ENCODE peak calls at places on chromosomes 12 and 14, in eight cellular contexts. H, V, W, B, D, S, R and Q are unnamed samples.

GRCh38 chr12:120529641-120530314 is 820 bp upstream of the COQ5 start:
- DNase-seq in H (no peak), V (no peak), W (peak), B (no peak), D (peak), S (peak), R (no peak), Q (no peak)

GRCh38 chr12:123061806-123062205 is 81.3 kb downstream of the ARL6IP4 start:
- DNase-seq in H (no peak), V (no peak), W (no peak), B (no peak), D (no peak), S (no peak), R (no peak), Q (no peak)

GRCh38 chr12:109757671-109758265 is 44.1 kb downstream of the FAM222A start:
- DNase-seq in H (no peak), V (no peak), W (no peak), B (no peak), D (no peak), S (no peak), R (no peak), Q (no peak)

GRCh38 chr12:105330938-105331804 is 680 bp downstream of the C12orf75 start:
- DNase-seq in H (peak), V (peak), W (peak), B (no peak), D (no peak), S (peak), R (peak), Q (no peak)

GRCh38 chr12:132494294-132495164 is 4.6 kb downstream of the FBRSL1 start:
- DNase-seq in H (no peak), V (no peak), W (no peak), B (no peak), D (peak), S (no peak), R (no peak), Q (no peak)

GRCh38 chr12:30188602-30189326 is 405.0 kb upstream of the TMTC1 start:
- DNase-seq in H (no peak), V (no peak), W (no peak), B (no peak), D (no peak), S (no peak), R (no peak), Q (no peak)

GRCh38 chr12:88572785-88573565 is 7.3 kb downstream of the KITLG start:
- DNase-seq in H (no peak), V (no peak), W (no peak), B (no peak), D (no peak), S (no peak), R (no peak), Q (no peak)

GRCh38 chr12:50986961-50987737 is 34.8 kb downstream of the HIGD1C start:
- DNase-seq in H (peak), V (no peak), W (peak), B (no peak), D (peak), S (peak), R (no peak), Q (no peak)

GRCh38 chr12:115337693-115338543 is 653.9 kb upstream of the TBX3 start:
- DNase-seq in H (no peak), V (peak), W (peak), B (no peak), D (no peak), S (peak), R (no peak), Q (peak)

GRCh38 chr12:106498056-106498455 is 84.7 kb upstream of the RFX4 start:
- DNase-seq in H (no peak), V (peak), W (no peak), B (no peak), D (no peak), S (no peak), R (no peak), Q (no peak)

GRCh38 chr12:401235-402126 is at the start of gene CCDC77:
- DNase-seq in H (peak), V (peak), W (peak), B (peak), D (peak), S (peak), R (peak), Q (peak)

GRCh38 chr14:55964081-55964480 is 154.1 kb upstream of the PELI2 start:
- DNase-seq in H (no peak), V (no peak), W (no peak), B (no peak), D (no peak), S (no peak), R (no peak), Q (no peak)

DNA sequence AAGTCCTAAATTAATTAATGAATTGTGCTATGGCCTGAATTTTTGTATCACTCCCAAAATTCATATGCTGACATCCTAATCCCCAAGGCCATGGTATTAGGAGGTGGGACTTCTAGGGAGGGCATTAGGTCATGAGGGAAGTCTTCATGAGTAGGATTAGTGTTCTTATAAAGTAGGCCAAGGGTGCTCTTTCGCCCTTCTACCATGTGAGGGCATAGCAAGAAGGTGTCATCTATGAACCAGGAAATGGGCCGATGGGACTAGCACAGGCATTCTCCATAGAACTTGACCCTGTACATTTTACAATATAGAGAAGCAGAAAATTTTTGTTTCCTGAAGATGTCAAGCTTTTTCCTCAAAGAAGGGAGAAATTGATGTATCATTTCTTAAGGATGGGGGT is 12.5 kb downstream of the SYT10 start:
- DNase-seq in H (no peak), V (no peak), W (peak), B (no peak), D (no peak), S (no peak), R (no peak), Q (no peak)
- TF ChIP-seq CTCF in H (no peak), V (no peak), W (no peak), B (peak), D (peak), S (no peak), R (no peak), Q (peak)

GRCh38 chr12:56298828-56299227 is 1.3 kb downstream of the CS start:
- DNase-seq in H (no peak), V (no peak), W (no peak), B (no peak), D (no peak), S (no peak), R (no peak), Q (no peak)
- H3K4me3 ChIP-seq in H (peak), V (peak), W (peak), B (peak), D (peak), S (peak), R (peak), Q (peak)

DNA sequence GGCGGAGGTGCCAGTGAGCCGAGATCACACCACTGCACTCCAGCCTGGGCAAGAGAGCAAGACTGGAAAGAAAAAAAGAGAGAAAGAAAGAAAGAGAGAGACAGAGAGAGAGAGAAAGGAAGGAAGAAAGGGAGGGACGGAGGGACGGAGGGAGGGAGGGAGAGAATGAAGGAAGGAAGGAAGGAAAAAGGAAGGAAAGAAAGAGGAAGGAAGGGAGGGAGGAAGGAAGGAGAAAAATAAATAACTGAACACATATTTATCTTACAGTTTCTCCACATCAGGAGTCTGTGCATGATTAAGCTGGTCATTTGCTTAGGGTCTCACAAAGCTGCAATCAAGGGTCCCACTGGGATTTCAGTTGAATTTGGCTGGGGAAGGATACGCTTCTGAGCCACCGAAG is 37.5 kb upstream of the ANKRD9 start:
- DNase-seq in H (no peak), V (no peak), W (no peak), B (no peak), D (no peak), S (no peak), R (no peak), Q (no peak)
- TF ChIP-seq CTCF in H (no peak), V (no peak), W (no peak), B (no peak), D (no peak), S (no peak), R (no peak), Q (no peak)

DNA sequence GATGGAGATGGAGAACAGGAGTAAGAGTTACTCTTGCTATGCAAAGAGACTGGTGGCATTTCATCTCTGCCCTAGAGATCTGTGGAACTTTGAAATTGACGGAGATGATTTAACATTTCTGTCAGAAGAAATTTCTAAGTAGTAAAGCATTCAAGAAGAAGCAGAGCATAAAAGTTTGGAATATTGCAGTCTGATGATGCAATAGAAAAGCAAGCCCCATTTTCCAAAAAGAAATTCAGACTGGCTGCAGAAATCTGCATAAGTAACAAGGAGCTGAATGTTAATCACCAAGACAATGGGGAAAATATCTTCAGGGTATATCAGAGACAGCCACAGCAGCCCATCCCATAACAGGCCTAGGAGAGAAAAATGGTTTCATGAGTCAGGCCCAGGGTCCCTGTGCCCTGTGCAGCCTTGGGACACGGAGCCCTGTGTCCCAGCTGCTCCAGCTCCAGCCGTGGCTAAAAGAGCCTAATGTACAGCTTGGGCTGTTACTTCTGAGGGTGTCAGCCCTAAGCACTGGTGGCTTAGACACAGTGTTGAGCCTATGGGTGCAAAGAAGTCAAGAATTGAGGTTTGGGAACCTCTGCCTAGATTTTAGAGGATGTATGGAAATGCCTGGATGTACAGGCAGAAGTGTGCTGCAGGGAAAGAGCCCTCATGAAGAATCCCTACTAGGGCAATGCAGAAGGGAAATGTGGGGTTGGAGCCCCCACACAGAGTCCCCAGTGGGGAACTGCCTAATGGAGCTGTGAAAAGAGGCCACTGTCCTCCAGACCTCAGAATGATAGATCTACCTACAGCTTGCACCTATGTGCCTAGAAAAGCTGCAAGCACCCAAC is 616.6 kb downstream of the SLC16A7 start:
- DNase-seq in H (no peak), V (no peak), W (no peak), B (no peak), D (no peak), S (no peak), R (no peak), Q (no peak)
- H3K4me3 ChIP-seq in H (no peak), V (no peak), W (no peak), B (no peak), D (no peak), S (no peak), R (no peak), Q (no peak)

DNA sequence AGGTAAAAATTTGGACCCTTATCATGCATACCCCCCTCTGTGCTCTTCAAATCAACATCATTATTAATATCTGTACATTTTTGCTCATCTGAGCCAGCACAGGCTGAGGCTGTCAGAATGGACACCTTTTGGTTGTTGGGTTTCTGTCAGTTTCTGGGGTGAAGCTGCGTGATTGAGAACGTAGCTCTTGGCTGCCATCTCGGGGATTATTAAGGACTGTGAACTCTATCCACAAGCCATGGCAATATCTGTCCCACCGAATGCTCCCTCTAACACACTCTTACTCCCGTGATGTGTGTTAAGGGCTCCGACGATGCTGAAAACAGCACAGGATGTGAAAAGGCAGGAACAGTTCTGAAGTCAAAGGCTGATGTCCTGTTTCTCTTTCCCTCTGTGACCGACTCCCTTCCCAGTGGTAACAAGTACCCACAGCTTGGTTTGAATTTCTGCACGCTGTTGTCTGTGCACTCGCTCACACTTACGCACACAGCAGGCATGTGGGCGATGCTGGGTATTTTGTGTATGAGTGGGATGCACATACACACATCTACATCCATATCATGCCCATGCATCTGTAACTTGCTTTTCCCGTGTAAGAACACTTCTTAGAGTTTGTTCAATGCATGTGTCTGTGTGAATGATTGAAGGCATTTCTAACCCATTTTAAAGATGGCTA is 405.6 kb downstream of the TMEM121 start:
- DNase-seq in H (no peak), V (no peak), W (peak), B (no peak), D (no peak), S (no peak), R (no peak), Q (no peak)
- TF ChIP-seq CTCF in H (no peak), V (no peak), W (peak), B (no peak), D (peak), S (no peak), R (no peak), Q (no peak)

GRCh38 chr12:48119834-48120195 is 651 bp downstream of the PFKM start:
- DNase-seq in H (no peak), V (no peak), W (no peak), B (no peak), D (no peak), S (no peak), R (no peak), Q (no peak)
- H3K4me3 ChIP-seq in H (peak), V (peak), W (peak), B (peak), D (peak), S (peak), R (peak), Q (peak)

DNA sequence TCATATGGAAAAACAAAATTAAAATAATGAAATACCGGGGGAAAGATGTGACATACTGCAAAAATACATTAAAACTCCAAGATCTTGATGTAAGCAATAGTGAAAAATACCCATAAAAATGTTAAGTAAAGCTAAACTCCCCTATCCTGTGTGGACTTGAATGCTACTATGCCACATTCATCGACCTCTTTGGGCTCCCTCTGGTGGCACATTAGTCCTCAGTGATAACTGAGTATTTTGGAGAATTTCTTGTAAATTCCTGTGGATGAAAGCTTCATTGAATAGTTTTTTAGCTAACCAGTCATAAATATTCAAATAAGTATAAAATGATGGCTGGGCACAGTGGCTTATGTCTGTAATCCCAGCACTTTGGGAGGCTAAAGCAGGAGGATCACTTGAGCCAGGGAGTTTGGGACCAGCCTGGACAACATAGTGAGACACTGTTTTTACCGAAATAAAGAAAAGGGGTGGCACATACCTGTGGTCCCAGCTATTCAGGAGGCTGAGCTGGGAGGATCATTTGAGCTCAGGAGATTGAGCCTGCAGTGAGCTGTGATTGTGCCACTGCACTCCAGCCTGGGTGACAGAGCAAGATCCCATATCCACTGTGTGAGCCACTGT is 42.4 kb upstream of the SGPP1 start:
- DNase-seq in H (peak), V (no peak), W (peak), B (peak), D (peak), S (peak), R (no peak), Q (no peak)
- TF ChIP-seq CTCF in H (peak), V (peak), W (peak), B (peak), D (peak), S (peak), R (peak), Q (peak)